ENCODE peak calls at places on chromosomes 2 and 18, in ten cellular contexts. Q is naive thymus-derived CD4-positive, alpha-beta T cell; H is activated T-cell treated with anti-CD3 and anti-CD28 coated beads for 1 hour; W is SK-N-SH; X is CD8-positive, alpha-beta T cell; M is amygdala; J is Panc1; S is stimulated activated CD4-positive, alpha-beta T cell treated with anti-CD3 and anti-CD28 coated beads, Interleukin-2, amount 100 ng/mL, for 48 hours; D is stimulated activated CD8-positive, alpha-beta memory T cell treated with anti-CD3 and anti-CD28 coated beads, Interleukin-4, amount 100 ng/mL, for 4 hours; V is chondrocyte. C is an unnamed sample.

GRCh38 chr2:105660489-105660888 is 84.2 kb upstream of the NCK2 start:
- DNase-seq in Q (no peak), H (no peak), W (no peak), X (no peak), M (no peak), J (no peak), S (no peak), D (no peak), V (no peak), C (no peak)

GRCh38 chr2:22703286-22703925 is 681.6 kb upstream of the KLHL29 start:
- DNase-seq in Q (no peak), H (no peak), W (no peak), X (no peak), M (no peak), J (no peak), S (no peak), D (no peak), V (no peak), C (no peak)

GRCh38 chr18:59610546-59611140 is 86.6 kb downstream of the CCBE1 start:
- DNase-seq in Q (no peak), H (no peak), W (no peak), X (no peak), M (no peak), J (no peak), S (no peak), D (no peak), V (no peak), C (no peak)

GRCh38 chr18:2111456-2111855 is 459.8 kb downstream of the METTL4 start:
- DNase-seq in Q (no peak), H (no peak), W (no peak), X (no peak), M (no peak), J (no peak), S (no peak), D (no peak), V (no peak), C (no peak)

GRCh38 chr2:11967946-11968465 is 221.6 kb downstream of the LPIN1 start:
- DNase-seq in Q (no peak), H (no peak), W (peak), X (no peak), M (no peak), J (no peak), S (no peak), D (no peak), V (no peak), C (no peak)

GRCh38 chr2:44777542-44777941 is 164.0 kb upstream of the SIX3 start:
- DNase-seq in Q (no peak), H (no peak), W (no peak), X (no peak), M (no peak), J (no peak), S (no peak), D (no peak), V (no peak), C (no peak)

GRCh38 chr2:132857334-132857733 is 187.3 kb upstream of the LYPD1 start:
- DNase-seq in Q (no peak), H (no peak), W (no peak), X (no peak), M (no peak), J (no peak), S (no peak), D (no peak), V (no peak), C (no peak)

GRCh38 chr2:114661926-114662670 is 219.7 kb downstream of the DPP10 start:
- DNase-seq in Q (no peak), H (no peak), W (peak), X (no peak), M (no peak), J (no peak), S (no peak), D (no peak), V (peak), C (peak)

GRCh38 chr2:172097557-172098131 is 5.1 kb downstream of the DLX2 start:
- DNase-seq in Q (no peak), H (no peak), W (peak), X (no peak), M (no peak), J (no peak), S (no peak), D (no peak), V (no peak), C (no peak)

GRCh38 chr2:113760400-113760799 is 4.0 kb upstream of the SLC35F5 start:
- DNase-seq in Q (no peak), H (no peak), W (no peak), X (no peak), M (no peak), J (no peak), S (no peak), D (no peak), V (no peak), C (no peak)

GRCh38 chr18:78878335-78878734 is 101.3 kb upstream of the SALL3 start:
- DNase-seq in Q (no peak), H (no peak), W (no peak), X (no peak), M (no peak), J (no peak), S (no peak), D (no peak), V (no peak), C (no peak)